ENCODE peak calls at places on chromosomes 2 and 18, in four cellular contexts. One of them, this sample, is unnamed.

GRCh38 chr2:8525582-8526402 is 156.1 kb upstream of the ID2 start:
- DNase-seq in HepG2: peak; percentile 92
- DNase-seq in GM12878: peak; percentile 90
- DNase-seq in K562: peak; percentile 94
- DNase-seq in this sample: peak; percentile 50

GRCh38 chr18:40949138-40949949 is 1005.7 kb upstream of the PIK3C3 start:
- DNase-seq in HepG2: no peak
- DNase-seq in GM12878: no peak
- DNase-seq in K562: no peak
- DNase-seq in this sample: no peak

GRCh38 chr2:10572693-10573092 is 117.1 kb downstream of the NOL10 start:
- DNase-seq in K562: no peak
- DNase-seq in HepG2: no peak
- DNase-seq in GM12878: no peak
- DNase-seq in this sample: no peak

GRCh38 chr18:48018806-48019295 is 88.4 kb upstream of the SMAD2 start:
- DNase-seq in K562: no peak
- DNase-seq in HepG2: no peak
- DNase-seq in GM12878: no peak
- DNase-seq in this sample: peak; percentile 4

GRCh38 chr18:36124841-36125240 is 4.3 kb downstream of the SLC39A6 start:
- DNase-seq in K562: no peak
- DNase-seq in GM12878: no peak
- DNase-seq in HepG2: no peak
- DNase-seq in this sample: no peak

GRCh38 chr2:25576596-25576995 is 96.8 kb downstream of the DTNB start:
- DNase-seq in HepG2: no peak
- DNase-seq in K562: no peak
- DNase-seq in GM12878: no peak
- DNase-seq in this sample: no peak

GRCh38 chr2:186599186-186599778 is 9.4 kb downstream of the ITGAV start:
- DNase-seq in GM12878: no peak
- DNase-seq in K562: no peak
- DNase-seq in HepG2: no peak
- DNase-seq in this sample: no peak

GRCh38 chr2:105396254-105397024 is 2.4 kb downstream of the FHL2 start:
- DNase-seq in K562: peak; percentile 33
- DNase-seq in HepG2: peak; percentile 85
- DNase-seq in GM12878: no peak
- DNase-seq in this sample: no peak

GRCh38 chr2:10513201-10513600 is 65.1 kb upstream of the ODC1 start:
- DNase-seq in K562: no peak
- DNase-seq in HepG2: no peak
- DNase-seq in GM12878: no peak
- DNase-seq in this sample: no peak

GRCh38 chr2:218444692-218445357 is 25.9 kb downstream of the VIL1 start:
- DNase-seq in HepG2: peak; percentile 99
- DNase-seq in GM12878: no peak
- DNase-seq in K562: no peak
- DNase-seq in this sample: no peak

GRCh38 chr2:6665093-6665721 is 200.5 kb downstream of the CMPK2 start:
- DNase-seq in GM12878: no peak
- DNase-seq in K562: no peak
- DNase-seq in HepG2: no peak
- DNase-seq in this sample: no peak

GRCh38 chr2:216691210-216691741 is 4.1 kb downstream of the IGFBP5 start:
- DNase-seq in HepG2: no peak
- DNase-seq in K562: peak; percentile 29
- DNase-seq in GM12878: no peak
- DNase-seq in this sample: peak; percentile 57

GRCh38 chr2:205034034-205034433 is 488.8 kb downstream of the PARD3B start:
- DNase-seq in GM12878: no peak
- DNase-seq in HepG2: no peak
- DNase-seq in K562: no peak
- DNase-seq in this sample: no peak

GRCh38 chr2:200993097-200993496 is 29.6 kb upstream of the ORC2 start:
- DNase-seq in HepG2: no peak
- DNase-seq in K562: no peak
- DNase-seq in GM12878: no peak
- DNase-seq in this sample: no peak

GRCh38 chr18:65425366-65425765 is 325.4 kb upstream of the CDH7 start:
- DNase-seq in HepG2: no peak
- DNase-seq in K562: no peak
- DNase-seq in GM12878: no peak
- DNase-seq in this sample: no peak

GRCh38 chr2:72605836-72606442 is 219.9 kb downstream of the EXOC6B start:
- DNase-seq in HepG2: peak; percentile 17
- DNase-seq in GM12878: no peak
- DNase-seq in K562: peak; percentile 11
- DNase-seq in this sample: no peak

GRCh38 chr2:31032475-31032874 is 105.8 kb downstream of the GALNT14 start:
- DNase-seq in K562: no peak
- DNase-seq in HepG2: no peak
- DNase-seq in GM12878: no peak
- DNase-seq in this sample: no peak

GRCh38 chr2:44965684-44966083 is 24.2 kb downstream of the SIX3 start:
- DNase-seq in HepG2: no peak
- DNase-seq in K562: no peak
- DNase-seq in GM12878: no peak
- DNase-seq in this sample: no peak

GRCh38 chr2:69576895-69577294 is 66.6 kb downstream of the AAK1 start:
- DNase-seq in GM12878: no peak
- DNase-seq in K562: no peak
- DNase-seq in HepG2: no peak
- DNase-seq in this sample: no peak

GRCh38 chr2:61421611-61422010 is 49.3 kb downstream of the USP34 start:
- DNase-seq in K562: no peak
- DNase-seq in GM12878: no peak
- DNase-seq in HepG2: no peak
- DNase-seq in this sample: no peak

GRCh38 chr2:221264318-221264717 is 307.8 kb downstream of the EPHA4 start:
- DNase-seq in GM12878: no peak
- DNase-seq in K562: no peak
- DNase-seq in HepG2: no peak
- DNase-seq in this sample: no peak

GRCh38 chr2:217609952-217610351 is 392.8 kb downstream of the TNS1 start:
- DNase-seq in K562: no peak
- DNase-seq in GM12878: no peak
- DNase-seq in HepG2: no peak
- DNase-seq in this sample: no peak

GRCh38 chr2:136025057-136025973 is 39.9 kb upstream of the DARS1 start:
- DNase-seq in HepG2: no peak
- DNase-seq in K562: peak; percentile 35
- DNase-seq in GM12878: no peak
- DNase-seq in this sample: peak; percentile 89

GRCh38 chr2:178761759-178762371 is 45.4 kb downstream of the TTN start:
- DNase-seq in HepG2: peak; percentile 60
- DNase-seq in GM12878: peak; percentile 12
- DNase-seq in K562: peak; percentile 45
- DNase-seq in this sample: peak; percentile 22

GRCh38 chr18:35463050-35463449 is 34.7 kb downstream of the INO80C start:
- DNase-seq in HepG2: no peak
- DNase-seq in K562: no peak
- DNase-seq in GM12878: no peak
- DNase-seq in this sample: no peak

GRCh38 chr2:457792-458430 is 170.0 kb upstream of the ALKAL2 start:
- DNase-seq in K562: no peak
- DNase-seq in GM12878: no peak
- DNase-seq in HepG2: no peak
- DNase-seq in this sample: no peak

GRCh38 chr2:160700006-160700405 is 206.4 kb upstream of the RBMS1 start:
- DNase-seq in HepG2: no peak
- DNase-seq in K562: no peak
- DNase-seq in GM12878: no peak
- DNase-seq in this sample: no peak

GRCh38 chr2:86284987-86285386 is 52.4 kb downstream of the REEP1 start:
- DNase-seq in HepG2: no peak
- DNase-seq in K562: no peak
- DNase-seq in GM12878: no peak
- DNase-seq in this sample: no peak

GRCh38 chr2:20669609-20670314 is 2.8 kb downstream of the GDF7 start:
- DNase-seq in HepG2: no peak
- DNase-seq in GM12878: no peak
- DNase-seq in K562: no peak
- DNase-seq in this sample: no peak

DNA sequence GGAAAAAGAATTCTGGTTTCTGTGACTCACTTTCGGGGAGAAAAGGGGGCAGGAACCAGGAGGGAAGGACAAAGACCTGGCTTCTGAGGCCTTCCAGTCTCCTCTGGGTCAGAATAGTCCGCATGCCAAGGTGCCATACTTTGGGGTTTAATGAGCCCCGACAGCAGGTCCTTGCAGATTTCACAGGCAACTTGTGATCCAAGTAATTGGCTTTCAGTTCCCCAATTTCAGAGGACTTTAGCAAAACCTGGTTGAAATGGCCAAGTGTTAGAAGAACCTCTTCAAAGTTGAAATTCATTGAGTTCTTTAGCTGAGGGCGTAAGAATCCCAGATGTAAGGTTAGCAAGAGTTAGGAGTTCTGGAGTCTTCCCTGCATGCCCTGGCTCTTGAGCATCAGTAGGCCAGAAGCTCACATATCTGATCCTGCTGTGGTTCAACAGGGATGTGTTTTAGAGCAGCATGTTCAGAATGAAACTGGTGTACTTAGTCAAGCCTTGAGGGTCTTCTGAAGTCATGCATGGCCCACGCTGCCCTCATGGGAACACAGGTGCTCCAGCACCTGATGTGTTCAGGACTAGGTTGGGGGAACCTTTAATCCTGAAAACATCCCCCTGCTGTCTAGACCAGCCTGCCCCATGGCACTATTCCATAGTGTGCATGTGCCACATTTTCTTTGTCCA is 143.0 kb downstream of the NUP35 start:
- DNase-seq in HepG2: no peak
- DNase-seq in GM12878: peak; percentile 7
- DNase-seq in K562: no peak
- DNase-seq in this sample: no peak
- TF ChIP-seq TCF7 in HepG2: no peak
- TF ChIP-seq TCF7 in GM12878: no peak
- TF ChIP-seq TCF7 in K562: no peak
- TF ChIP-seq TCF7 in this sample: no peak

GRCh38 chr18:49486617-49486958 is 446 bp downstream of the C18orf32 start:
- DNase-seq in K562: no peak
- DNase-seq in GM12878: no peak
- DNase-seq in HepG2: no peak
- DNase-seq in this sample: no peak

GRCh38 chr18:49486959-49487710 is at the start of gene C18orf32:
- DNase-seq in HepG2: peak; percentile 87
- DNase-seq in GM12878: peak; percentile 83
- DNase-seq in K562: peak; percentile 79
- DNase-seq in this sample: peak; percentile 94

GRCh38 chr18:49490246-49490762 is 3.3 kb upstream of the C18orf32 start:
- DNase-seq in HepG2: no peak
- DNase-seq in K562: no peak
- DNase-seq in GM12878: no peak
- DNase-seq in this sample: no peak

GRCh38 chr18:49491534-49491856 is 4.5 kb upstream of the C18orf32 start:
- DNase-seq in GM12878: no peak
- DNase-seq in HepG2: no peak
- DNase-seq in K562: no peak
- DNase-seq in this sample: no peak

DNA sequence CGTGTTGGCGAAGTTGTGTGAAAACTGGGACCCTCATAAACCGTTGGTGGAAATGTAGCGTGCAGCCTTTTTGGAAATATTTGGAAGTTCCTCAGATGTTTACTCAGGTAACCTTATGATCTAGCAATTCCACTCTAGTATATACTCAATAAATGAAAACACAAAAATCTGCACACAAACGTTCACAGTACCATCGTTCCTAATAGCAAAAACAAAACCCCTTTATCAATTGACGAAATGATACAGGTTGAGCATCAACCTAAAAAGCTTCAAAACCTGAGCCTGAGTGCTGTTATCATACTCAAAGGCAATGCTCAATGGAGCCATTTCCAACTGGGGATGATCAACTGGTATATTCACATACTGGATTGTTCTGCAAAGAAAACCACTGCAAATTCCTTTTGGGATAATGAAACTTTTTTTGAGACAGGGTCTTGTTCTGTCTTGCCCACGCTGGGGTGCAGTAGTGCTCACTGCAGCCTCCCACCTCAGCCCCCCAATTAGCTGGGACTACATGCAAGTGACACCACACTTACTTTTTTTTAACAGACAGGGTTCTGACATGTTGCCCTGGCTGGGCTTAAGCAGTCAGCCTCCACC is 777 bp upstream of the C18orf32 start:
- DNase-seq in K562: no peak
- DNase-seq in HepG2: no peak
- DNase-seq in GM12878: no peak
- DNase-seq in this sample: no peak
- TF ChIP-seq SP1 in K562: no peak
- TF ChIP-seq SP1 in HepG2: no peak
- TF ChIP-seq SP1 in GM12878: no peak
- TF ChIP-seq SP1 in this sample: no peak

GRCh38 chr2:100285011-100285410 is 37.3 kb downstream of the LONRF2 start:
- DNase-seq in K562: peak; percentile 68
- DNase-seq in HepG2: no peak
- DNase-seq in GM12878: no peak
- DNase-seq in this sample: no peak

GRCh38 chr2:100278986-100279385 is 43.3 kb downstream of the LONRF2 start:
- DNase-seq in K562: peak; percentile 65
- DNase-seq in GM12878: no peak
- DNase-seq in HepG2: no peak
- DNase-seq in this sample: no peak

GRCh38 chr2:100279586-100280534 is 42.4 kb downstream of the LONRF2 start:
- DNase-seq in K562: no peak
- DNase-seq in HepG2: no peak
- DNase-seq in GM12878: no peak
- DNase-seq in this sample: no peak

GRCh38 chr2:100283724-100284501 is 38.4 kb downstream of the LONRF2 start:
- DNase-seq in HepG2: no peak
- DNase-seq in K562: peak; percentile 45
- DNase-seq in GM12878: no peak
- DNase-seq in this sample: no peak

GRCh38 chr2:100281521-100282438 is 40.5 kb downstream of the LONRF2 start:
- DNase-seq in GM12878: no peak
- DNase-seq in HepG2: no peak
- DNase-seq in K562: peak; percentile 28
- DNase-seq in this sample: no peak
- TF ChIP-seq TCF7 in GM12878: no peak
- TF ChIP-seq TCF7 in HepG2: no peak
- TF ChIP-seq TCF7 in K562: no peak
- TF ChIP-seq TCF7 in this sample: no peak

GRCh38 chr18:22977847-22978701 is 44.9 kb downstream of the RBBP8 start:
- DNase-seq in K562: no peak
- DNase-seq in HepG2: no peak
- DNase-seq in GM12878: no peak
- DNase-seq in this sample: no peak
- TF ChIP-seq SP1 in K562: no peak
- TF ChIP-seq SP1 in HepG2: no peak
- TF ChIP-seq SP1 in GM12878: no peak
- TF ChIP-seq SP1 in this sample: no peak

DNA sequence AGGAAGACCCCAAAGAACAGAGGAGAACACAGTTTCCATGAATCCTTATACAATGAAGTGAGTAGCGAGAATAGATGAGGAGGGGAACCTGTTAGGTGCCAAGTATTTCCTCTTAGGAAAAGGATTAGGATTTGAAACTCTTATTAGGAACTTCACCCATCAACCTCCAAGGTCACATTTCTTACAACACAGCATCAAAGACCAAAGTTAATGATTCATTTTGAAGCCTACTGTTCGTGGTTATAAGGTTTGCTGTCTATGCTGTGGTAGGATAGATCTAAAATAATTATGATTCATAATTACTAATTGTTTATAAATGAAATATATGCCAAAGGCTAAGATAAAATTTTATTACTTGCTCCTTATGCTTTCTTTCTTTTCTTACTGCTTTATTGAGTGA is 6.1 kb downstream of the CFAP221 start:
- DNase-seq in K562: no peak
- DNase-seq in GM12878: no peak
- DNase-seq in HepG2: peak; percentile 33
- DNase-seq in this sample: no peak
- TF ChIP-seq TCF7 in K562: no peak
- TF ChIP-seq TCF7 in GM12878: no peak
- TF ChIP-seq TCF7 in HepG2: peak; percentile 19
- TF ChIP-seq TCF7 in this sample: no peak

This sample was measured in WTC11.